ENCODE peak calls at places on chromosomes 13 and 19, in five cellular contexts. S, B, Z, T and Q are unnamed samples.

GRCh38 chr13:101785858-101786257 is 333.4 kb downstream of the ITGBL1 start:
- DNase-seq in S (no peak), B (peak), Z (no peak), T (peak), Q (peak)

GRCh38 chr13:50261502-50261901 is 246.3 kb downstream of the KCNRG start:
- DNase-seq in S (no peak), B (no peak), Z (no peak), T (no peak), Q (no peak)

GRCh38 chr19:3554254-3555083 is 2.9 kb downstream of the MFSD12 start:
- DNase-seq in S (peak), B (no peak), Z (peak), T (no peak), Q (peak)

GRCh38 chr13:24148414-24149305 is 11.9 kb upstream of the SPATA13 start:
- DNase-seq in S (no peak), B (no peak), Z (no peak), T (peak), Q (no peak)

GRCh38 chr19:44636439-44637389 is 7.0 kb upstream of the PVR start:
- DNase-seq in S (no peak), B (no peak), Z (no peak), T (no peak), Q (no peak)

GRCh38 chr13:34243396-34243795 is 425.4 kb downstream of the RFC3 start:
- DNase-seq in S (no peak), B (peak), Z (no peak), T (no peak), Q (no peak)

GRCh38 chr13:93248627-93249047 is 22.0 kb downstream of the GPC6 start:
- DNase-seq in S (no peak), B (no peak), Z (no peak), T (peak), Q (peak)

GRCh38 chr19:53982611-53983010 is 8.8 kb upstream of the CACNG6 start:
- DNase-seq in S (no peak), B (peak), Z (peak), T (peak), Q (no peak)

GRCh38 chr13:93690139-93690538 is 463.5 kb downstream of the GPC6 start:
- DNase-seq in S (no peak), B (no peak), Z (peak), T (peak), Q (peak)

GRCh38 chr19:14871619-14872230 is 14.2 kb downstream of the OR7A17 start:
- DNase-seq in S (no peak), B (no peak), Z (no peak), T (peak), Q (peak)

GRCh38 chr19:29606420-29606747 is 301 bp downstream of the POP4 start:
- DNase-seq in S (no peak), B (no peak), Z (no peak), T (no peak), Q (no peak)

GRCh38 chr19:24053601-24054000 is 33.4 kb upstream of the ZNF254 start:
- DNase-seq in S (no peak), B (no peak), Z (no peak), T (no peak), Q (no peak)

GRCh38 chr19:48053856-48054255 is 10.0 kb upstream of the CABP5 start:
- DNase-seq in S (no peak), B (no peak), Z (no peak), T (no peak), Q (no peak)

GRCh38 chr13:27183561-27184147 is 12.0 kb upstream of the USP12 start:
- DNase-seq in S (no peak), B (no peak), Z (no peak), T (no peak), Q (no peak)

GRCh38 chr13:114101325-114101821 is 31.1 kb downstream of the RASA3 start:
- DNase-seq in S (no peak), B (no peak), Z (no peak), T (no peak), Q (no peak)

GRCh38 chr19:58571575-58571947 is 1.6 kb downstream of the MZF1 start:
- DNase-seq in S (no peak), B (no peak), Z (no peak), T (no peak), Q (no peak)

DNA sequence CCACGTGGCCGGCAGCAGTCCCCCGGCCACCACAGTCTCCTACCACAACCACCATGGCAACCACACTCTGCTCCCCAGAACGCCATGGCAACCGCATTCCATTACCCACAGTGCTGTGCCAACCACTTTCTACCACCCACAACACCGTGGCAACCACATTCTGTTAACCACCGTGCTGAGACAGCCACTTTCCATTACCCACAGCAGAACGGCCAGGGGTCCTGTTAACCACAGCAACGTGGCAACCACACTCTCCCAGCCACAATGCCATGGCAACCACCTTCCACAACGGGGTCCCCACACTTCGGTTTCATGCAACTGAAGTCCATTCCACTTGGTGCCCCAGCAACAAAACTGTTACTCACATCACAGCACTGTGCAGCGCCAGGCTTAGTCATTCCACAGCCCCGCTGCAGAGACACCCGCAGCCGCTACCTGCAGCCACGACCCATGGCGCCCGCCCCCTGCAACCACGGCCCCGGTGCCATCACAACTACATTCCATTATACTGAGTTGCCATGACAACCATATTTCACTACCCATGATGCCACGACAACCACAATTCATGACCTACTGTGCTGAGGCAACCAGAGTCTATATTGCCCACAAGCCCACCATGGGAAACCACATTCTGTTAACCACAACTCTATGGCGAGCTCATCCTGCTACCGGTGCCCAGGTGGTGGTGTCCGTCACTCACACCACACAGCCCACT is 10.0 kb downstream of the DPF1 start:
- DNase-seq in S (peak), B (no peak), Z (peak), T (peak), Q (peak)
- H3K4me3 ChIP-seq in S (no peak), B (no peak), Z (no peak), T (no peak), Q (no peak)

GRCh38 chr19:2376784-2377519 is 16.9 kb downstream of the TMPRSS9 start:
- DNase-seq in S (no peak), B (no peak), Z (no peak), T (no peak), Q (no peak)

GRCh38 chr19:2375341-2376121 is 15.5 kb downstream of the TMPRSS9 start:
- DNase-seq in S (no peak), B (no peak), Z (no peak), T (no peak), Q (peak)

GRCh38 chr19:2372076-2372612 is 12.1 kb downstream of the TMPRSS9 start:
- DNase-seq in S (no peak), B (no peak), Z (no peak), T (no peak), Q (no peak)

GRCh38 chr19:2371656-2372055 is 11.6 kb downstream of the TMPRSS9 start:
- DNase-seq in S (no peak), B (no peak), Z (no peak), T (no peak), Q (no peak)

GRCh38 chr19:2374808-2375207 is 14.7 kb downstream of the TMPRSS9 start:
- DNase-seq in S (no peak), B (no peak), Z (no peak), T (no peak), Q (no peak)
- H3K4me3 ChIP-seq in S (no peak), B (no peak), Z (no peak), T (no peak), Q (no peak)

DNA sequence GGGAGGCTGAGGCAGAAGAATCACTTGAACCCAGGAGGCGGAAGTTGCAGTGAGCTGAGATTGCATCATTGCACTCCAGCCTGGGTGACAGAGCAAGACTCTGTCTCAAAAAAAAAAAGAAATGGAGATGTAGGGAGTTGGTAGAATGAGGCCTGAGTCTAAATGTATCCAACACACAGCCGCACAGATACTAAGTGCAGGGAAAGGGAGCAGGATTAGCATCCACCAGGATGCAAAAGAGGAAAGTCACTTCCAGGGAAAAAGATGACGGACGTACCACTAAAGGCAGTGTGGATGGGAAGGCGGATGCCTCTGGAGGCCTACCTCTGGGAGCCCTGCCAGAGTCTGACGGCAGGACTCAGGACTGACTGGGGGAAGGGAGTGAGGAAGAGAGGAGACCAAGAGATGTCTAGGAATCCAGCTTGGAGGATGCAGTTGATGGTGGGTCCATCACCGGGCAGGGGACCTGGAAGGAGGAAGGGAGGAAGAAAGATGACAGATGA is 6.8 kb downstream of the FAM98C start:
- DNase-seq in S (no peak), B (peak), Z (no peak), T (no peak), Q (no peak)
- H3K4me3 ChIP-seq in S (no peak), B (no peak), Z (no peak), T (no peak), Q (no peak)

GRCh38 chr19:35133826-35134225 is 1.0 kb downstream of the LGI4 start:
- DNase-seq in S (no peak), B (no peak), Z (no peak), T (no peak), Q (no peak)
- H3K4me3 ChIP-seq in S (no peak), B (peak), Z (no peak), T (no peak), Q (no peak)

DNA sequence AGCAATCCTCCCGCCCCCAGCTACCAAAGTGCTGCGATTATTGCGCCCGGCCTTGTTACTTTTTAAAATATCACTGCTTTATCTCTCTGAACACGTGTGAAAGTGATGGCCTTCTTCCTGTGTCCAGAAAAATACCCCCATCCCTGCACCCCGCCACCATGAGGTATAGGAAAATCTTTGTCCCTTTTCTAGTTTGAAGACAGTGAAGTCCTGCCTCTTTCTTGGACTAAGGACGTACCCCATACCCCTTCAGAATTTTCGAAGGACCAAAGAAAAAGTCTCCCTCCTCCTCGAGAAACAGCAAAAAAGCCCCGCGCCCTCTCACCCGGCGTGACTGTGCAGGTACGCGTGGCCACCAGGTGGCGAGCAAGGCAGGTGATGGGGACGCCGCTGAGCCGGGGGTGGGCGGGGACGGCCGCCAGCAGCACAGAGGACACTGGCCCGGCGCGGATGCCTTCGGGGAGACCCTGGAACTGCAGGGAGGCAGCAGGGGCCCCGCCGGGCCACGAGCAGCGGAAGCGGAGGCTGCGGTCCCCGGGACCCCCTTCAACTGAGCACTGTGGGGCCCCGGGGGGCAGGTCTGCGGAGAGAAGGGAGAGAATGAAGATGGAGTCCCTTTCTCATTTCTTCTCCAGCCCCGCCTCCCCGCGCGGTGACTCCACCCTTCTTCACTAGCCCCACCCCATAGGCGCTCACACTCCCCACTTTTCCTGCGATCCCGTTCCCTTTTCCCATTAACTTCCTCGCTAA is 3.2 kb downstream of the VSIG10L start:
- DNase-seq in S (peak), B (peak), Z (peak), T (peak), Q (peak)
- H3K4me3 ChIP-seq in S (peak), B (peak), Z (peak), T (peak), Q (peak)

GRCh38 chr19:39196320-39196719 is 444 bp upstream of the NCCRP1 start:
- DNase-seq in S (no peak), B (no peak), Z (no peak), T (peak), Q (no peak)
- H3K4me3 ChIP-seq in S (no peak), B (no peak), Z (no peak), T (no peak), Q (no peak)

GRCh38 chr19:18362934-18363542 is 22.6 kb downstream of the PGPEP1 start:
- DNase-seq in S (no peak), B (no peak), Z (no peak), T (no peak), Q (no peak)

GRCh38 chr19:18361646-18362045 is 21.2 kb downstream of the PGPEP1 start:
- DNase-seq in S (no peak), B (no peak), Z (no peak), T (no peak), Q (no peak)

GRCh38 chr19:18363787-18364186 is 22.2 kb upstream of the GDF15 start:
- DNase-seq in S (no peak), B (no peak), Z (no peak), T (no peak), Q (no peak)

GRCh38 chr19:18366027-18366435 is 19.9 kb upstream of the GDF15 start:
- DNase-seq in S (no peak), B (no peak), Z (no peak), T (no peak), Q (no peak)

GRCh38 chr19:18364826-18365528 is 21.0 kb upstream of the GDF15 start:
- DNase-seq in S (no peak), B (peak), Z (no peak), T (peak), Q (no peak)
- H3K4me3 ChIP-seq in S (no peak), B (peak), Z (no peak), T (no peak), Q (no peak)

GRCh38 chr13:33152389-33152788 is 133.2 kb downstream of the STARD13 start:
- DNase-seq in S (no peak), B (no peak), Z (no peak), T (no peak), Q (no peak)

GRCh38 chr13:33150146-33150545 is 133.9 kb downstream of the KL start:
- DNase-seq in S (no peak), B (no peak), Z (no peak), T (no peak), Q (no peak)

GRCh38 chr13:33150662-33151061 is 134.4 kb downstream of the KL start:
- DNase-seq in S (no peak), B (no peak), Z (no peak), T (no peak), Q (no peak)

GRCh38 chr13:33154911-33155310 is 130.6 kb downstream of the STARD13 start:
- DNase-seq in S (no peak), B (no peak), Z (no peak), T (no peak), Q (no peak)

DNA sequence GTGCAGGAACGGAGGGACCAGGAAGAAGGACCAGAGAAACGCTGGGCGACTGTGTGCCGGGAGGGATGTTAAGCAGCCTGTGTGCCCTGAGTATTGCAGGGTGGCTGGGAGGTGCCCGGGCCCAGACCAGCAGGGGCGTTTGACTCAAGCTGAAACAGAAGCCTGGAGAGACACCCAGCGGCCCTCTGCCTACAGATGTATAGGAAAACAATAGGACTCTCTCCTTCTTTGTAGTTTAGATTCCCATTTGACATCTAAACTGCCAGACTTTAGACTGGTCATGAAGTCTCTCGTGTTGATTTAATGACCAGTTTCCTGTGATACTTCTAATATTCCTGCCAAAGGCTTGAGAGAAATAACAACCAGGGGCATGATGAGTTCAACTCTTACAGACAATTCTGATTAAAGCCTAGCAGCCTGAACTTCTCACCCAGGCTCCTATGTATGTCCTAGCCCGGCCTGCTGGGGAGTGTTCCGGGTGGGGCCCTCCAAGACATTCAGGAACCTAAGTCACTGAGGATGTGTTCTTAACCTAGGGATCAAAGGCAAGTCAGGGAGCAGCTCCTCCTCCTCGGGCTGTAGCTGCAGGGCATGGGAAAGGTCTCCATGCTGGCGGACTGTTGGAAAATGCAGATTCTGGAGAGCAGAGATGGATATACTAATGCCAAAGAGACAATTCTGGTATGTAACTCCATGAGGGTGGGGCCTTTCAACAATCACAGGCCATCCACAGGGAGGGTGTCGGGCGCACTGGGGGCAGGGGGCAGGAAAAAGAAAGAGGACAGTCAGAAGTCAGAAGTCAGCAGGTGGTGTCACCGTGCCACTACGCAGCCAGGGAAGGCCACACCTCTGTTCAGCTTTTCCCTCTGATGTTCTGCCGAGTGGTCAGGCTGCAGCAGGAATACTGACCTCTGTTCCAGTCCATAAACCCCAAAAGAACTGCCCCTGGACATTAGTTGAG is 131.9 kb downstream of the STARD13 start:
- DNase-seq in S (no peak), B (peak), Z (no peak), T (no peak), Q (no peak)
- H3K4me3 ChIP-seq in S (no peak), B (no peak), Z (no peak), T (no peak), Q (no peak)